ENCODE peak calls at places on chromosomes 2 and 18, in six cellular contexts. S is HepG2, V is K562, M is GM12878, B is upper lobe of left lung, Y is A549. T is an unnamed sample.

GRCh38 chr2:147355706-147356105 is 489.1 kb upstream of the ACVR2A start:
- ATAC-seq in S (peak; percentile 77), V (no peak), M (no peak), B (no peak), Y (no peak), T (no peak)

GRCh38 chr2:223765221-223765775 is 72.1 kb downstream of the AP1S3 start:
- ATAC-seq in S (no peak), V (no peak), M (no peak), B (no peak), Y (no peak), T (no peak)

GRCh38 chr2:4029081-4029480 is 325.7 kb downstream of the DCDC2C start:
- ATAC-seq in S (no peak), V (no peak), M (no peak), B (no peak), Y (no peak), T (no peak)

GRCh38 chr2:29139152-29139551 is 23.9 kb downstream of the CLIP4 start:
- ATAC-seq in S (no peak), V (no peak), M (no peak), B (no peak), Y (no peak), T (no peak)

GRCh38 chr2:16664809-16665745 is 557 bp downstream of the CYRIA start:
- ATAC-seq in S (peak; percentile 8), V (peak; percentile 20), M (peak; percentile 4), B (peak; percentile 9), Y (peak; percentile 56), T (peak; percentile 62)

GRCh38 chr2:10915731-10916331 is 4.1 kb downstream of the KCNF1 start:
- ATAC-seq in S (peak; percentile 6), V (no peak), M (no peak), B (no peak), Y (no peak), T (no peak)

GRCh38 chr18:79379931-79380815 is 15.6 kb upstream of the NFATC1 start:
- ATAC-seq in S (no peak), V (peak; percentile 13), M (peak; percentile 11), B (no peak), Y (peak; percentile 26), T (no peak)

GRCh38 chr2:138814123-138814883 is 34.1 kb upstream of the NXPH2 start:
- ATAC-seq in S (peak; percentile 94), V (peak; percentile 46), M (peak; percentile 79), B (peak; percentile 46), Y (peak; percentile 70), T (no peak)

GRCh38 chr2:189639003-189639609 is 22.2 kb upstream of the ASNSD1 start:
- ATAC-seq in S (no peak), V (no peak), M (no peak), B (peak; percentile 35), Y (no peak), T (no peak)

GRCh38 chr18:49412673-49413072 is 47.8 kb downstream of the DYM start:
- ATAC-seq in S (no peak), V (no peak), M (no peak), B (no peak), Y (no peak), T (no peak)

GRCh38 chr2:84958135-84959044 is 12.6 kb upstream of the KCMF1 start:
- ATAC-seq in S (peak; percentile 60), V (no peak), M (peak; percentile 77), B (peak; percentile 62), Y (peak; percentile 91), T (peak; percentile 76)

GRCh38 chr2:15673919-15674636 is 82.4 kb downstream of the DDX1 start:
- ATAC-seq in S (peak; percentile 89), V (peak; percentile 20), M (no peak), B (peak; percentile 33), Y (peak; percentile 26), T (peak; percentile 16)

GRCh38 chr2:53949457-53949856 is 21.3 kb downstream of the PSME4 start:
- ATAC-seq in S (no peak), V (no peak), M (peak; percentile 57), B (no peak), Y (no peak), T (no peak)

GRCh38 chr2:884027-884748 is 66.5 kb upstream of the SNTG2 start:
- ATAC-seq in S (no peak), V (no peak), M (no peak), B (no peak), Y (no peak), T (no peak)

GRCh38 chr18:74832381-74832780 is 234.7 kb downstream of the ZNF407 start:
- ATAC-seq in S (no peak), V (no peak), M (no peak), B (no peak), Y (no peak), T (no peak)

GRCh38 chr2:54995553-54995952 is 54.7 kb downstream of the RTN4 start:
- ATAC-seq in S (no peak), V (peak; percentile 5), M (peak; percentile 68), B (no peak), Y (no peak), T (no peak)

GRCh38 chr2:171345971-171346722 is 87.6 kb downstream of the METTL8 start:
- ATAC-seq in S (no peak), V (peak; percentile 43), M (peak; percentile 24), B (no peak), Y (no peak), T (no peak)

GRCh38 chr2:227292314-227292713 is 32.7 kb upstream of the MFF start:
- ATAC-seq in S (no peak), V (no peak), M (no peak), B (no peak), Y (no peak), T (no peak)

GRCh38 chr18:35430721-35431441 is 53.7 kb upstream of the ZNF396 start:
- ATAC-seq in S (no peak), V (no peak), M (no peak), B (no peak), Y (no peak), T (no peak)

GRCh38 chr2:24214880-24215279 is 40.0 kb downstream of the FAM228A start:
- ATAC-seq in S (no peak), V (no peak), M (peak; percentile 96), B (no peak), Y (no peak), T (no peak)

GRCh38 chr2:230905448-230906430 is 19.3 kb downstream of the GPR55 start:
- ATAC-seq in S (peak; percentile 52), V (peak; percentile 16), M (peak; percentile 7), B (no peak), Y (no peak), T (no peak)

GRCh38 chr2:30200875-30201274 is 30.5 kb upstream of the LBH start:
- ATAC-seq in S (no peak), V (no peak), M (no peak), B (no peak), Y (no peak), T (no peak)

GRCh38 chr2:46683541-46683940 is 204.2 kb downstream of the TMEM247 start:
- ATAC-seq in S (peak; percentile 50), V (no peak), M (no peak), B (no peak), Y (no peak), T (no peak)

DNA sequence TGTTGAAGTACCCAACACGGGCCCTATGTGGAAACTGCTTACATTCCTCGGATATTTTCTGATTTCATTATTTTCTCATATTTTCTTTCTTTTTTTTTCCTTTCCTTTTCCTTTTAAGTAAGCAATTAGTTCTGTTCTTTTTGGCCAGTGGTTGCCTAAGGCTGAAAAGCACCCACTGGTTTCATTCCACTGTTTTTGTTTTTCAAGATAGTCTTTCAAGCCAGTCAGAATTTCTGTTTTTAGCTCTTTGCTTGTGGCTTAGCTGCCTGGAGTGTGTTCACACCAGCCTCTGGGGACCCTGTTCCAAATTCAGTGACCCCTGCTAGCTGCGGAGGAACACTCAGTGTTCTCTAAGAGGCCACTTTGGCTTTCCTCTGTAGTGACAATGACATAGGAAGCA is 73.6 kb downstream of the NRP2 start:
- ATAC-seq in S (no peak), V (no peak), M (no peak), B (no peak), Y (no peak), T (peak; percentile 48)
- H3K27ac ChIP-seq in S (no peak overlapping the region), V (no peak overlapping the region), M (no peak overlapping the region), B (peak overlapping the region; percentile 58), Y (peak overlapping the region; percentile 94), T (peak overlapping the region; percentile 96)

GRCh38 chr18:58989184-58989759 is 124.6 kb downstream of the ZNF532 start:
- ATAC-seq in S (no peak), V (no peak), M (no peak), B (no peak), Y (no peak), T (no peak)

GRCh38 chr18:58993260-58993659 is 128.6 kb downstream of the ZNF532 start:
- ATAC-seq in S (no peak), V (no peak), M (no peak), B (no peak), Y (peak; percentile 65), T (no peak)

GRCh38 chr18:58990720-58991119 is 126.0 kb downstream of the ZNF532 start:
- ATAC-seq in S (no peak), V (no peak), M (peak; percentile 24), B (no peak), Y (no peak), T (no peak)

GRCh38 chr18:58992301-58993231 is 127.9 kb downstream of the ZNF532 start:
- ATAC-seq in S (no peak), V (no peak), M (no peak), B (no peak), Y (peak; percentile 24), T (no peak)

DNA sequence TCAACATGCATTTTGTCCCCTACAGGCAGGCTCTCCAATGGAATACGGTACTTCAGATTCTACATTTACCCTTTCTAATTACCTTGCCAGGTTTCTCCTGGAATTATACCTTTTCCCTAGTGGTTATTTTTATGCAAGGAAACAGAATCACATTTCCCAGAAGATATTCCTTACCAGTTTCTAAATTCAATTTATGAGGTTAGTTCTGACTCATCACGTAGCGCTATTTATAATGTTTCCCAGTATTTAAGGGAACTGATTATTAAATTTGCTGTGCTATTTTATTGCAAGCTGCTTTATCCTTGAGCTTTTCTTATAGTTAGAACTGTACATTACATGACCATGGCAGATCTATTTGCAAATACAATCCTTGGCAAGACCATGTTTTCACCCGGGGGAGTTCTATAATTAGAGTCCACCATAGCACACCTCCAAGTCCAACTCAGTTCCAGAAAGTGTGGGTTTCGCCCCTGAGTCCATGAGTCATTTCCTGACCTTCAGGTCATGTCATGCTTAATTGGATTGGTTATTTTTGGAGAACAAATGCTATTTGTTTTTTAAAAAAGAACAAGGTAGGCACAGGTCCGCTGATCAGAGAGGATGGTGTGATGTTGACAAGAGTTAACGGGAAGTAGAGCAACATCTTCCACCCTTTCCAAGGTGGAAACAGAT is 126.6 kb downstream of the ZNF532 start:
- ATAC-seq in S (no peak), V (no peak), M (peak; percentile 96), B (no peak), Y (no peak), T (no peak)
- TF ChIP-seq EP300 in S (no peak), V (no peak), M (no peak), B (no peak), Y (no peak), T (no peak)

GRCh38 chr2:203867561-203868200 is at the start of gene CTLA4:
- ATAC-seq in S (no peak), V (no peak), M (no peak), B (no peak), Y (no peak), T (no peak)
- H3K27ac ChIP-seq in S (no peak within 1 kb of the TSS), V (no peak within 1 kb of the TSS), M (no peak within 1 kb of the TSS), B (peak within 1 kb of the TSS; percentile 53), Y (no peak within 1 kb of the TSS), T (no peak within 1 kb of the TSS)

DNA sequence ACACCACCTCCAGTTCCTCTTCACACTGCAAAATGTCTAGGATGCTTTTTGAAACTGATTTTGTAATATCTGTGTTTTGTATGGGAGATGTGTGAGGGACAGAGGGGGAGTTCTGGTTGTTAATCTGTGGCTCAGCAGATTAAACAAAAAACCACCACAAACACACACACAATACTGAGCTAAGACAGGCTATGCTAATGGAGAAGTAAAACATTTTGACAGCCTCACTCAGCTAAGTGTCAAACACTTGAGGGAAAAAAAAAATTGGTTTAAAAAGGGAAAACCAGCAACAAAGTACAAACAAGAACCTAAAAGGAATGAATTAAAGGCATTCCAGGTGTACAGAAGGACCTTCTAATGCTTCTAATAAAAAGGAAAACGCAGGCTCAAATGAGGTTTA is 88.0 kb downstream of the TMEM163 start:
- ATAC-seq in S (no peak), V (no peak), M (no peak), B (no peak), Y (no peak), T (no peak)
- TF ChIP-seq EP300 in S (no peak), V (no peak), M (no peak), B (no peak), Y (no peak), T (no peak)

T was measured in gastroesophageal sphincter.